ENCODE peak calls at places on chromosomes 11 and 22, in six cellular contexts. B is naive thymus-derived CD4-positive, alpha-beta T cell; D is neural progenitor cell; G is endodermal cell; P is GM23248; U is cardiac muscle cell. Z is an unnamed sample.

GRCh38 chr11:13970986-13971385 is 8.5 kb downstream of the SPON1 start:
- DNase-seq in B (no peak), D (peak; percentile 46), G (peak; percentile 83), P (peak; percentile 25), U (no peak), Z (no peak)

GRCh38 chr22:19855504-19856409 is 1.1 kb upstream of the GNB1L start:
- DNase-seq in B (peak; percentile 49), D (no peak), G (peak; percentile 85), P (peak; percentile 81), U (peak; percentile 78), Z (peak; percentile 74)

GRCh38 chr22:36423461-36424404 is 36.0 kb upstream of the MYH9 start:
- DNase-seq in B (no peak), D (no peak), G (no peak), P (no peak), U (peak; percentile 84), Z (no peak)

GRCh38 chr22:44157916-44158618 is 22.7 kb upstream of the PARVG start:
- DNase-seq in B (no peak), D (no peak), G (no peak), P (no peak), U (no peak), Z (no peak)

GRCh38 chr11:114326151-114326550 is 30.0 kb downstream of the NNMT start:
- DNase-seq in B (no peak), D (no peak), G (no peak), P (no peak), U (no peak), Z (no peak)

GRCh38 chr22:39029227-39029626 is 8.3 kb downstream of the APOBEC3D start:
- DNase-seq in B (no peak), D (no peak), G (no peak), P (no peak), U (no peak), Z (no peak)

GRCh38 chr11:61041755-61042518 is 60.4 kb upstream of the CD5 start:
- DNase-seq in B (peak; percentile 97), D (peak; percentile 77), G (peak; percentile 74), P (no peak), U (peak; percentile 32), Z (peak; percentile 91)

GRCh38 chr11:116831790-116832349 is 2.2 kb downstream of the APOC3 start:
- DNase-seq in B (no peak), D (no peak), G (no peak), P (no peak), U (no peak), Z (no peak)

GRCh38 chr11:20367313-20367948 is 3.9 kb downstream of the HTATIP2 start:
- DNase-seq in B (no peak), D (no peak), G (no peak), P (peak; percentile 93), U (peak; percentile 84), Z (peak; percentile 25)

GRCh38 chr11:46557684-46558151 is 36.1 kb downstream of the AMBRA1 start:
- DNase-seq in B (no peak), D (no peak), G (peak; percentile 52), P (peak; percentile 62), U (no peak), Z (no peak)

GRCh38 chr11:15775051-15775541 is 581.2 kb downstream of the SOX6 start:
- DNase-seq in B (no peak), D (no peak), G (no peak), P (peak; percentile 2), U (peak; percentile 36), Z (no peak)

GRCh38 chr11:1005913-1006312 is 30.6 kb downstream of the MUC6 start:
- DNase-seq in B (no peak), D (no peak), G (no peak), P (no peak), U (no peak), Z (no peak)

GRCh38 chr11:112281776-112282175 is 21.1 kb upstream of the PLET1 start:
- DNase-seq in B (no peak), D (no peak), G (no peak), P (no peak), U (no peak), Z (no peak)

GRCh38 chr22:32325416-32325801 is 32.3 kb upstream of the RFPL3 start:
- DNase-seq in B (no peak), D (no peak), G (peak; percentile 59), P (no peak), U (peak; percentile 26), Z (no peak)

GRCh38 chr11:43150697-43151096 is 161.1 kb upstream of the API5 start:
- DNase-seq in B (no peak), D (no peak), G (no peak), P (no peak), U (no peak), Z (no peak)

GRCh38 chr22:28180804-28181203 is 261.7 kb upstream of the PITPNB start:
- DNase-seq in B (no peak), D (no peak), G (no peak), P (peak; percentile 32), U (no peak), Z (no peak)

GRCh38 chr11:88421530-88421929 is 84.0 kb upstream of the CTSC start:
- DNase-seq in B (no peak), D (peak; percentile 6), G (peak; percentile 61), P (peak; percentile 56), U (peak; percentile 66), Z (no peak)

GRCh38 chr11:2775083-2775625 is 75.4 kb upstream of the KCNQ1OT1 start:
- DNase-seq in B (no peak), D (no peak), G (peak; percentile 36), P (no peak), U (no peak), Z (no peak)

GRCh38 chr11:82831364-82831763 is 68.9 kb downstream of the PRCP start:
- DNase-seq in B (no peak), D (no peak), G (no peak), P (no peak), U (no peak), Z (no peak)

GRCh38 chr11:70568504-70569172 is 170.3 kb downstream of the CTTN start:
- DNase-seq in B (no peak), D (peak; percentile 71), G (peak; percentile 93), P (peak; percentile 75), U (peak; percentile 76), Z (no peak)

GRCh38 chr11:75271730-75272129 is 31.2 kb downstream of the TPBGL start:
- DNase-seq in B (no peak), D (no peak), G (peak; percentile 41), P (no peak), U (no peak), Z (no peak)

GRCh38 chr11:46427364-46427763 is 35.8 kb upstream of the CHRM4 start:
- DNase-seq in B (no peak), D (no peak), G (no peak), P (no peak), U (no peak), Z (no peak)

DNA sequence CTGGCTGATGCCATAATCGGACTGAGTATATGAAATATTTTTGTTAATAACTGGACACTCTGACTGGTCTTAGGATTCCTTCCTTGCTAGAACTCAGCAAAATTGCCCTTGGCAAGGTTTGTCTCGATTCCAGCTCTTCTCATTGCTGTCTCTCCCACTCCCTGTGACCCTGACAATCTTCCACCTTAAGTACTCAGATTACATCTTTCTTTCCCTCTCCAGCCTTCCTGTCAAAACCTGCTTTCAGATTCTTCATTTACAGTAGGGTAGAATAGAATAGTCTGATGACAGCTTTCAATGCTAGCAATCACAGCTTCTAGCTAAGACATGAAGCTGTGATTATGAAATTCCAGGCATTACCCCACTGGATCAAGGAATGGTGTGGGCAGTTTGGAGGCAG is 39.2 kb upstream of the LMO2 start:
- DNase-seq in B (no peak), D (no peak), G (no peak), P (no peak), U (peak; percentile 43), Z (no peak)
- H3K4me1 ChIP-seq in B (no peaks in the 10 kb centered on the region), D (peaks cover 13% of the 10 kb centered on the region), G (no peaks in the 10 kb centered on the region), P (peaks cover 9% of the 10 kb centered on the region), U (peaks cover 11% of the 10 kb centered on the region), Z (no peaks in the 10 kb centered on the region)

DNA sequence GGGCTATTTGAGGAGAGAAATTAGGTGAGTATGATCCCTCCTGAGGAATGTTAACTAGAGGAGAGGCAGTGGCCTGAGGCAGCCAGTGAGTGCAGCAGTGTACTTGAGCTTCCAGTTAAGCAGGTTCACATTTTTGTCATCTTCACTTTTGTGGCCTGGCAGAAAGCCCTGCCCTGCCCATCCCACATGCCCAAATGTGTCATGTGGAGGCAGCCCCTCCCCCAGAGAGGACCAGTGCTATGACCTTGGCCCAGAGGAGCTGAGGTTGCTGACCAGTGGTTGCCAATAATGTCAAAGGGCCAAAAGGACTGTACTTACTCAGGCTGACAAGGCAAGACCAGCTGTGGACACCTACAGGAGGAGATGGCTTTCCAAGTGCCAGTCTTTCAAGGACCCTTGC is 17.6 kb upstream of the GRK2 start:
- DNase-seq in B (no peak), D (no peak), G (no peak), P (peak; percentile 52), U (no peak), Z (no peak)
- H3K4me3 ChIP-seq in B (no peak overlapping the region), D (no peak overlapping the region), G (no peak overlapping the region), P (no peak overlapping the region), U (no peak overlapping the region), Z (no peak overlapping the region)

GRCh38 chr11:64861227-64861970 is 16.9 kb upstream of the CDC42BPG start:
- DNase-seq in B (peak; percentile 36), D (no peak), G (no peak), P (no peak), U (no peak), Z (no peak)
- H3K4me1 ChIP-seq in B (peaks cover 95% of the 10 kb centered on the region), D (peaks cover 37% of the 10 kb centered on the region), G (peaks cover 3% of the 10 kb centered on the region), P (peaks cover 47% of the 10 kb centered on the region), U (peaks cover 29% of the 10 kb centered on the region), Z (peaks cover 100% of the 10 kb centered on the region)

GRCh38 chr22:26887456-26887855 is 230.1 kb downstream of the MIAT start:
- DNase-seq in B (no peak), D (peak; percentile 22), G (no peak), P (peak; percentile 89), U (peak; percentile 84), Z (no peak)
- H3K4me3 ChIP-seq in B (no peak overlapping the region), D (no peak overlapping the region), G (no peak overlapping the region), P (no peak overlapping the region), U (no peak overlapping the region), Z (no peak overlapping the region)

GRCh38 chr11:96259053-96259837 is 83.8 kb downstream of the MAML2 start:
- DNase-seq in B (peak; percentile 30), D (no peak), G (no peak), P (peak; percentile 87), U (peak; percentile 73), Z (no peak)
- H3K4me1 ChIP-seq in B (peaks cover 75% of the 10 kb centered on the region), D (peaks cover 2% of the 10 kb centered on the region), G (peaks cover 7% of the 10 kb centered on the region), P (peaks cover 84% of the 10 kb centered on the region), U (peaks cover 23% of the 10 kb centered on the region), Z (peaks cover 80% of the 10 kb centered on the region)

Z was measured in CD8-positive, alpha-beta T cell.